ENCODE peak calls at places on chromosomes 3 and 15, in four cellular contexts. One of them, this sample, is unnamed.

GRCh38 chr3:170751894-170752283 is 118.1 kb downstream of the RPL22L1 start:
- DNase-seq in colonic mucosa: no peak
- DNase-seq in BJ: no peak
- DNase-seq in fibroblast of mammary gland: no peak
- DNase-seq in this sample: no peak

GRCh38 chr3:115845986-115846385 is 222.7 kb downstream of the GAP43 start:
- DNase-seq in colonic mucosa: no peak
- DNase-seq in BJ: no peak
- DNase-seq in fibroblast of mammary gland: no peak
- DNase-seq in this sample: no peak

GRCh38 chr3:68817243-68817642 is 115.1 kb downstream of the TAFA4 start:
- DNase-seq in colonic mucosa: no peak
- DNase-seq in BJ: no peak
- DNase-seq in fibroblast of mammary gland: no peak
- DNase-seq in this sample: no peak

GRCh38 chr15:70271422-70272088 is 173.8 kb upstream of the TLE3 start:
- DNase-seq in colonic mucosa: no peak
- DNase-seq in BJ: peak
- DNase-seq in fibroblast of mammary gland: peak
- DNase-seq in this sample: peak

GRCh38 chr3:126554560-126555525 is 3.9 kb downstream of the C3orf22 start:
- DNase-seq in colonic mucosa: peak
- DNase-seq in BJ: no peak
- DNase-seq in fibroblast of mammary gland: no peak
- DNase-seq in this sample: no peak

GRCh38 chr15:100680726-100681125 is 78.3 kb downstream of the ASB7 start:
- DNase-seq in colonic mucosa: no peak
- DNase-seq in BJ: no peak
- DNase-seq in fibroblast of mammary gland: no peak
- DNase-seq in this sample: no peak

GRCh38 chr3:158918008-158918407 is 116.2 kb downstream of the MFSD1 start:
- DNase-seq in colonic mucosa: peak
- DNase-seq in BJ: peak
- DNase-seq in fibroblast of mammary gland: peak
- DNase-seq in this sample: peak

GRCh38 chr3:81816473-81817260 is 55.2 kb upstream of the GBE1 start:
- DNase-seq in colonic mucosa: no peak
- DNase-seq in BJ: no peak
- DNase-seq in fibroblast of mammary gland: peak
- DNase-seq in this sample: peak

DNA sequence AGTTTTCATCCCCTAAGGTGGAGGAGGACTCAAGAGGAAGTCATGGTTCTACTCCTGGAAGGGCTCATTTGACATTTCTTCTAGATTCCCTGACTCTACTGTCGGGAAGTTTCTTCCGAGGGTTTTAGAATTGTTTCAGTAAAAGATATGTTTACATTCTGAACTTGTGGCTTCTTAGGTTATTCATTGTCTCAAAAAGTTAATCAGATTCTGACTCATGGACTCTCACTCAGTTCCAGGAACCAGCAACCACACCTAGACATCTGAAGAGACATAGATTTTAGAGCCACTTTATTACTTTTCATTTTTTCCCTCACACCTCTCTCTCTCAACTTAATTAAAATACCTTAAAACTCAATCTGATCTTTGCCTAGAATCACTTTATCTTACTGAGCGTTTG is 862.6 kb downstream of the AGBL1 start:
- DNase-seq in colonic mucosa: no peak
- DNase-seq in BJ: no peak
- DNase-seq in fibroblast of mammary gland: no peak
- DNase-seq in this sample: peak
- H3K4me3 ChIP-seq in colonic mucosa: no peak
- H3K4me3 ChIP-seq in BJ: no peak
- H3K4me3 ChIP-seq in fibroblast of mammary gland: no peak
- H3K4me3 ChIP-seq in this sample: no peak

GRCh38 chr15:83207622-83208356 is at the start of gene HDGFL3:
- DNase-seq in colonic mucosa: peak
- DNase-seq in BJ: no peak
- DNase-seq in fibroblast of mammary gland: peak
- DNase-seq in this sample: no peak
- TF ChIP-seq CTCF in colonic mucosa: no peak
- TF ChIP-seq CTCF in BJ: no peak
- TF ChIP-seq CTCF in fibroblast of mammary gland: no peak
- TF ChIP-seq CTCF in this sample: no peak

DNA sequence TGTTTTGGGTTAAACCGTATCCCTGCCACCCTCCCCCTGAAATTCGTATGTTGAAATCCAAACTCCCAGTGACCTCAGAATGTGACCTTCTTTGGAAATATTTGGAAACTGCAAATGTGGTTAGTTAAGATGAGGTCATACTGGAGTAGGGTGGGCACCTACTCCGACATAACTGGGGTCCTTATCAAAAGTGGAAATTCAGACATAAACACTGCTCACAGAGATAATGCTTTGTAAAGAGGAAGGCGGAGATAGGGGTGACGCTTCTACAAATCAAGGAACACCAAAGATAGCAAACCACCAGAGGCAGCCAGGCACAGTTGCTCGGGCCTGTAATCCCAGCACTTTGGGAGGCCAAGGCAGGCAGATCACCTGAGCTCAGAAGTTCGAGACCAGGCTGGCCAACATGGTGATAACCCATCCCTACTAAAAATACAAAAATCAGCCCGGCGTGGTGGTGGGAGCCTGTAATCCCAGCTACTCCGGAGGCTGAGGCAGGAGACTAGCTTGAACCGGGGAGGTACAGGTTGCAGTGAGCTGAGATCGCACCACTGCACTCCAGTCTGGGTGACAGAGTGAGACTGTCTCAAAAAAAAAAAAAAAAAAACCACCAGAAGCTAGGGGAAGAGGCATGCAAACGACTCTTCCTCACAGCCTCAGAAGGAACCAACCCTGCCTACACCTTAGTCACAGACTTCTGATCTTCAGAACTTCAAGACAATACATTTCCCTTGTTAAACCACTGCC is 51.1 kb upstream of the CHD2 start:
- DNase-seq in colonic mucosa: no peak
- DNase-seq in BJ: no peak
- DNase-seq in fibroblast of mammary gland: peak
- DNase-seq in this sample: no peak
- H3K4me3 ChIP-seq in colonic mucosa: no peak
- H3K4me3 ChIP-seq in BJ: no peak
- H3K4me3 ChIP-seq in fibroblast of mammary gland: no peak
- H3K4me3 ChIP-seq in this sample: no peak

GRCh38 chr3:31532587-31533168 is at the start of gene STT3B:
- DNase-seq in colonic mucosa: peak
- DNase-seq in BJ: no peak
- DNase-seq in fibroblast of mammary gland: peak
- DNase-seq in this sample: no peak
- TF ChIP-seq CTCF in colonic mucosa: no peak
- TF ChIP-seq CTCF in BJ: no peak
- TF ChIP-seq CTCF in fibroblast of mammary gland: no peak
- TF ChIP-seq CTCF in this sample: no peak

DNA sequence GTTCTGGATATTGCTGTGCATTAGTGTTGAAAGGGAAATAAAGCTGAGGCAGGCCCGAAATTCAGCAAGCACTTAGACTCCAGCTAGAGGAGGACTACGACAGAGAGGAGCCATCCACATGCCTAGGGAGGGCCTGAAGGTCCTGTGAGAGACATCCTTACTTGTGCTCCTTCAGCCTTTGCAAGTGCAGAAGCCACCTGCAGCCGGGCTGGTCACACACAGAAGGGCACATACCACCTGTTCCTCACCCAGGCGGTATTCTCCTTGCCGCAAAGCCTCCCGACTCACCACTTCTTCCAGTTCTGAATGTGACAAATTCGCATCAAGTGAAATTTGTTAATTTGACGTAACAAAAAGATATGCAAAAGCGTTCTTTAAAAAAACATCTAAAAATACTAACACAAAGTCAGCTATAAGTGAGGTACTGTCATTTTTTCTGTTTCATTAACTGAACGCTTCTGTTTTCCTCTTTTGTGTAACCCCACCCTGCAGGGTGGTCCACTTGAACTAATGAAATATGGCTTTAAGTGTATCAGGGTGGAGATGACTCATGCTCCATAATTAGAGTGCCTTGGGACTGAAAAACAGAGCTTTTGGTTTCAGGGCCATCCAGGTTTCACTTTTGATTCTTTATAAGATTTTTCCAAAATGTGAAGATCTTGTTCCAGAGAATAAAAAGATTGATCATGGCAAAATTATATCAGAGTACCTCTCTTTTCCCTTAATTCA is 467.9 kb upstream of the ATP11B start:
- DNase-seq in colonic mucosa: no peak
- DNase-seq in BJ: no peak
- DNase-seq in fibroblast of mammary gland: no peak
- DNase-seq in this sample: no peak
- H3K4me3 ChIP-seq in colonic mucosa: no peak
- H3K4me3 ChIP-seq in BJ: no peak
- H3K4me3 ChIP-seq in fibroblast of mammary gland: no peak
- H3K4me3 ChIP-seq in this sample: no peak

GRCh38 chr3:98110191-98110908 is 20.2 kb upstream of the OR5H1 start:
- DNase-seq in colonic mucosa: no peak
- DNase-seq in BJ: no peak
- DNase-seq in fibroblast of mammary gland: no peak
- DNase-seq in this sample: no peak
- TF ChIP-seq CTCF in colonic mucosa: no peak
- TF ChIP-seq CTCF in BJ: no peak
- TF ChIP-seq CTCF in fibroblast of mammary gland: no peak
- TF ChIP-seq CTCF in this sample: no peak

GRCh38 chr15:51079226-51079625 is 15.5 kb downstream of the TNFAIP8L3 start:
- DNase-seq in colonic mucosa: no peak
- DNase-seq in BJ: no peak
- DNase-seq in fibroblast of mammary gland: no peak
- DNase-seq in this sample: no peak
- H3K4me3 ChIP-seq in colonic mucosa: no peak
- H3K4me3 ChIP-seq in BJ: no peak
- H3K4me3 ChIP-seq in fibroblast of mammary gland: no peak
- H3K4me3 ChIP-seq in this sample: no peak

GRCh38 chr3:194606163-194606562 is 27.1 kb downstream of the TMEM44 start:
- DNase-seq in colonic mucosa: no peak
- DNase-seq in BJ: no peak
- DNase-seq in fibroblast of mammary gland: no peak
- DNase-seq in this sample: no peak

GRCh38 chr3:194606941-194607340 is 26.3 kb downstream of the TMEM44 start:
- DNase-seq in colonic mucosa: no peak
- DNase-seq in BJ: no peak
- DNase-seq in fibroblast of mammary gland: no peak
- DNase-seq in this sample: no peak

GRCh38 chr3:194604126-194604525 is 29.1 kb downstream of the TMEM44 start:
- DNase-seq in colonic mucosa: no peak
- DNase-seq in BJ: no peak
- DNase-seq in fibroblast of mammary gland: no peak
- DNase-seq in this sample: no peak

GRCh38 chr3:194602580-194603300 is 30.5 kb downstream of the TMEM44 start:
- DNase-seq in colonic mucosa: no peak
- DNase-seq in BJ: no peak
- DNase-seq in fibroblast of mammary gland: no peak
- DNase-seq in this sample: no peak

GRCh38 chr3:194604837-194605236 is 28.4 kb downstream of the TMEM44 start:
- DNase-seq in colonic mucosa: no peak
- DNase-seq in BJ: no peak
- DNase-seq in fibroblast of mammary gland: no peak
- DNase-seq in this sample: no peak
- TF ChIP-seq CTCF in colonic mucosa: no peak
- TF ChIP-seq CTCF in BJ: peak
- TF ChIP-seq CTCF in fibroblast of mammary gland: peak
- TF ChIP-seq CTCF in this sample: peak

GRCh38 chr15:55586808-55587207 is 1.3 kb downstream of the PYGO1 start:
- DNase-seq in colonic mucosa: no peak
- DNase-seq in BJ: no peak
- DNase-seq in fibroblast of mammary gland: peak
- DNase-seq in this sample: no peak
- H3K4me3 ChIP-seq in colonic mucosa: no peak
- H3K4me3 ChIP-seq in BJ: peak
- H3K4me3 ChIP-seq in fibroblast of mammary gland: peak
- H3K4me3 ChIP-seq in this sample: no peak